ENCODE peak calls at places on chromosomes 4 and X, in ten cellular contexts. B, R, T, H, I, J, W, M, Q and X are unnamed samples.

GRCh38 chr4:139416073-139416673 is 37.7 kb upstream of the RAB33B start:
- DNase-seq in H (peak; percentile 69), M (peak; percentile 48), W (no peak), R (no peak), Q (no peak), T (no peak), I (no peak), B (no peak), J (peak; percentile 31), X (peak; percentile 31)

GRCh38 chr4:158667651-158668198 is 4.0 kb downstream of the C4orf46 start:
- DNase-seq in T (no peak), H (peak; percentile 50), B (no peak), M (no peak), J (peak; percentile 45), R (peak; percentile 26), I (no peak), Q (peak; percentile 43), W (no peak), X (peak; percentile 36)

GRCh38 chr4:104716584-104716983 is 221.9 kb upstream of the CXXC4 start:
- DNase-seq in W (no peak), T (no peak), J (no peak), R (no peak), B (no peak), H (no peak), M (no peak), Q (no peak), I (no peak), X (no peak)

GRCh38 chrX:109875831-109876230 is 127.1 kb upstream of the TMEM164 start:
- DNase-seq in J (no peak), H (no peak), Q (no peak), T (no peak), B (no peak), M (no peak), I (no peak), R (no peak), W (no peak), X (no peak)

GRCh38 chr4:168654206-168655174 is 157.6 kb downstream of the PALLD start:
- DNase-seq in I (no peak), W (no peak), Q (no peak), T (no peak), B (no peak), J (no peak), R (peak; percentile 88), M (no peak), H (no peak), X (peak; percentile 78)

GRCh38 chr4:38889143-38889542 is 21.5 kb downstream of the FAM114A1 start:
- DNase-seq in H (peak; percentile 93), R (no peak), I (no peak), Q (no peak), J (no peak), B (no peak), W (no peak), T (no peak), M (peak; percentile 94), X (peak; percentile 64)

GRCh38 chr4:10061650-10062415 is 40.5 kb upstream of the SLC2A9 start:
- DNase-seq in Q (no peak), I (no peak), M (peak; percentile 30), W (no peak), B (no peak), R (no peak), J (no peak), H (no peak), T (no peak), X (no peak)

GRCh38 chrX:96722793-96723192 is 38.2 kb downstream of the DIAPH2 start:
- DNase-seq in B (no peak), M (no peak), T (no peak), R (no peak), Q (no peak), H (no peak), J (no peak), I (no peak), W (no peak), X (no peak)

GRCh38 chr4:38670939-38671593 is 7.1 kb downstream of the KLF3 start:
- DNase-seq in H (no peak), I (no peak), W (no peak), B (no peak), J (no peak), T (no peak), R (peak; percentile 44), M (no peak), Q (no peak), X (no peak)

GRCh38 chr4:1406946-1407656 is 859 bp upstream of the NKX1-1 start:
- DNase-seq in W (no peak), B (no peak), I (no peak), J (no peak), R (peak; percentile 14), Q (no peak), H (no peak), T (no peak), M (no peak), X (no peak)

GRCh38 chr4:68021185-68021584 is 57.9 kb upstream of the TMPRSS11A start:
- DNase-seq in R (no peak), I (no peak), T (no peak), B (no peak), H (no peak), Q (no peak), M (peak; percentile 86), W (no peak), J (no peak), X (no peak)

DNA sequence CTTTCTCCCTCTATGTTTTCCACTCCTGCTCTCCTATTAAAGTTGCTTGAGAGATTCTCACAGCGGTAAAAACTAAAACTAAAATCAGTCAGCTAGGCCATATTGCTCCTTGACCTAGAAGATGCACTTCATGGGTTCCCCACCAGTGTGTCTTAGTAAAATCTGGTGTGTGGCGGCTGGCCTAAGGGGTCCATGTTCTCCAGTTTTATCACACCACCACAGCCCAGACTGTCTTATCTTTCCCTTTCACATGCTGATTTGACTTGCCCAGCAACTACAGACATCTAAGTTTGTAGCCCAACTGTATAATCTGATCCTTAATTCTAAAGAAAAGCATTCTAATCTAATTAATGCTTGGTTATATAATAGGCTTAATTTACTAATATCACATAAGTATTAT is 68.0 kb downstream of the ATP8A1 start:
- DNase-seq in T (no peak), Q (no peak), M (no peak), B (no peak), W (no peak), H (no peak), R (no peak), I (no peak), J (peak; percentile 14), X (no peak)
- H3K9me3 ChIP-seq in T (no peaks in the 10 kb centered on the region), Q (no peaks in the 10 kb centered on the region), M (no peaks in the 10 kb centered on the region), B (no peaks in the 10 kb centered on the region), W (no peaks in the 10 kb centered on the region), H (no peaks in the 10 kb centered on the region), R (no peaks in the 10 kb centered on the region), I (no peaks in the 10 kb centered on the region), J (no peaks in the 10 kb centered on the region), X (no peaks in the 10 kb centered on the region)

GRCh38 chr4:40265910-40266274 is 69.1 kb downstream of the RHOH start:
- DNase-seq in I (no peak), J (no peak), W (no peak), H (no peak), B (no peak), Q (no peak), M (no peak), T (no peak), R (no peak), X (no peak)
- H3K9me3 ChIP-seq in I (no peaks in the 10 kb centered on the region), J (no peaks in the 10 kb centered on the region), W (no peaks in the 10 kb centered on the region), H (no peaks in the 10 kb centered on the region), B (no peaks in the 10 kb centered on the region), Q (no peaks in the 10 kb centered on the region), M (no peaks in the 10 kb centered on the region), T (no peaks in the 10 kb centered on the region), R (no peaks in the 10 kb centered on the region), X (no peaks in the 10 kb centered on the region)

DNA sequence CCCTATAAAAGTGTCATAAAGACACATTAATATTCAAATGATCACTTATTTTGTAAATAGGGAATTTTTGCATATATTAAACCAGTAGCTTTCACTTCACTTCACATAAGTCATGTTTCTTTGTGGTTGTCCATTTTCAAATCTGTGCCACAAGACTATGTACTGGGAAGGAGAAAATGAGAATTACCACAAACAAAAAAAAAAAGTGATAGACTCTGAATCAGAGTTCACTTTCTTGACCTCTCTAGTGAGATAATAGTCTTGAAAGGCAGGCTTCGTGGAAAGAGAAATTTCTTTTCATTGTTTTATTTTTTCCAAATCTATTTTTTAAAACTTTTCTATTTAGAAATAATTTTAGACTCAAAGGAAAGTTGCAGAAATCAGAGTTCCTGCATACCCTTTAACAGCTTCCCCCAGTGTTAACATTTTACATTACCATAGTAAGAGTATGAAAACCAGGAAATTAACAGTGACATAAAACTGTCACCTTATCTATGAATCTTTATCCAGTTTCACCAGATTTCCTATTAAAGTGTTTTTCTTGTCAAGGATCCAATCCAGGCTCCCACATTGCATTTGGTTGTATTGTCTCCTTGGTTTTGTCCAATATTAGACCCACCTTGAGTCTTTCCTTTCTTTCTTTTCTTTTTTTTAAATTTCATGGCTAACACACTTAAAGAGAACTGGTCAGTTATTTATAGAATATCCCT is 215.4 kb upstream of the PGRMC2 start:
- DNase-seq in W (no peak), M (peak; percentile 48), R (no peak), I (no peak), H (no peak), Q (no peak), B (no peak), T (no peak), J (no peak), X (peak; percentile 16)
- H3K9me3 ChIP-seq in W (no peaks in the 10 kb centered on the region), M (no peaks in the 10 kb centered on the region), R (no peaks in the 10 kb centered on the region), I (no peaks in the 10 kb centered on the region), H (no peaks in the 10 kb centered on the region), Q (no peaks in the 10 kb centered on the region), B (peaks cover 7% of the 10 kb centered on the region), T (no peaks in the 10 kb centered on the region), J (no peaks in the 10 kb centered on the region), X (no peaks in the 10 kb centered on the region)

GRCh38 chrX:56366901-56367300 is 134.7 kb downstream of the KLF8 start:
- DNase-seq in T (no peak), R (peak; percentile 34), J (no peak), H (no peak), B (no peak), M (no peak), W (no peak), I (no peak), Q (no peak), X (no peak)
- H3K9me3 ChIP-seq in T (no peaks in the 10 kb centered on the region), R (no peaks in the 10 kb centered on the region), J (no peaks in the 10 kb centered on the region), H (peaks cover 17% of the 10 kb centered on the region), B (no peaks in the 10 kb centered on the region), M (no peaks in the 10 kb centered on the region), W (no peaks in the 10 kb centered on the region), I (no peaks in the 10 kb centered on the region), Q (no peaks in the 10 kb centered on the region), X (no peaks in the 10 kb centered on the region)

GRCh38 chr4:189838821-189839497 is 101.7 kb upstream of the FRG1 start:
- DNase-seq in I (no peak), J (peak; percentile 17), W (no peak), B (no peak), H (no peak), T (no peak), R (no peak), Q (no peak), M (no peak), X (no peak)

GRCh38 chr4:189840356-189840755 is 100.3 kb upstream of the FRG1 start:
- DNase-seq in R (no peak), I (no peak), B (no peak), H (no peak), M (no peak), T (no peak), W (no peak), Q (no peak), J (no peak), X (no peak)

GRCh38 chr4:189845145-189845846 is 95.4 kb upstream of the FRG1 start:
- DNase-seq in M (peak; percentile 4), W (no peak), I (no peak), J (no peak), R (no peak), H (peak; percentile 0), Q (no peak), T (no peak), B (no peak), X (no peak)

GRCh38 chr4:189843392-189844009 is 97.2 kb upstream of the FRG1 start:
- DNase-seq in Q (no peak), R (no peak), W (no peak), H (no peak), J (no peak), T (no peak), B (no peak), M (no peak), I (no peak), X (no peak)
- H3K9me3 ChIP-seq in Q (no peaks in the 10 kb centered on the region), R (no peaks in the 10 kb centered on the region), W (no peaks in the 10 kb centered on the region), H (no peaks in the 10 kb centered on the region), J (no peaks in the 10 kb centered on the region), T (no peaks in the 10 kb centered on the region), B (no peaks in the 10 kb centered on the region), M (no peaks in the 10 kb centered on the region), I (no peaks in the 10 kb centered on the region), X (no peaks in the 10 kb centered on the region)